ENCODE peak calls at places on chromosomes 1 and 21, in eight cellular contexts. U is SK-N-SH, C is Karpas-422, T is endodermal cell, I is fibroblast of lung, W is H9, K is colonic mucosa, X is GM23248. G is an unnamed sample. For H3K4me1, the result is how much of the 10 kb centered on the place peaks cover.

GRCh38 chr1:153790282-153790995 is 15.2 kb downstream of the SLC27A3 start:
- DNase-seq in U (no peak), C (no peak), T (no peak), I (peak), W (no peak), K (peak), X (peak), G (peak)

GRCh38 chr21:35265170-35265877 is 216.2 kb upstream of the RUNX1 start:
- DNase-seq in U (no peak), C (no peak), T (no peak), I (peak), W (no peak), K (no peak), X (peak), G (no peak)

GRCh38 chr21:17391811-17392340 is 121.0 kb upstream of the CXADR start:
- DNase-seq in U (no peak), C (no peak), T (no peak), I (no peak), W (no peak), K (no peak), X (no peak), G (no peak)

GRCh38 chr1:151837841-151838490 is 1.7 kb downstream of the C2CD4D start:
- DNase-seq in U (no peak), C (no peak), T (no peak), I (no peak), W (no peak), K (no peak), X (peak), G (peak)

GRCh38 chr1:2496746-2497145 is 20.7 kb downstream of the PLCH2 start:
- DNase-seq in U (no peak), C (no peak), T (no peak), I (no peak), W (no peak), K (no peak), X (no peak), G (no peak)

GRCh38 chr21:32520885-32521735 is 64.2 kb downstream of the TCP10L start:
- DNase-seq in U (peak), C (no peak), T (no peak), I (peak), W (no peak), K (peak), X (peak), G (peak)

GRCh38 chr1:162988869-162989268 is 80.3 kb upstream of the RGS4 start:
- DNase-seq in U (no peak), C (no peak), T (peak), I (no peak), W (peak), K (no peak), X (no peak), G (no peak)

GRCh38 chr21:45087022-45087823 is 12.8 kb downstream of the ADARB1 start:
- DNase-seq in U (no peak), C (no peak), T (no peak), I (no peak), W (no peak), K (no peak), X (no peak), G (no peak)

GRCh38 chr1:53944469-53945182 is 873 bp downstream of the IFT25 start:
- DNase-seq in U (peak), C (no peak), T (peak), I (no peak), W (peak), K (peak), X (peak), G (no peak)

GRCh38 chr1:24692351-24692980 is 49.4 kb downstream of the SRRM1 start:
- DNase-seq in U (no peak), C (no peak), T (no peak), I (peak), W (no peak), K (no peak), X (peak), G (no peak)

GRCh38 chr1:110750446-110751029 is 75.8 kb upstream of the KCNA3 start:
- DNase-seq in U (no peak), C (no peak), T (peak), I (no peak), W (no peak), K (no peak), X (no peak), G (no peak)

GRCh38 chr1:90721210-90722194 is 4.4 kb upstream of the BARHL2 start:
- DNase-seq in U (peak), C (peak), T (peak), I (peak), W (peak), K (peak), X (peak), G (no peak)

GRCh38 chr1:228294717-228295116 is 86.9 kb downstream of the OBSCN start:
- DNase-seq in U (no peak), C (no peak), T (no peak), I (no peak), W (no peak), K (no peak), X (no peak), G (no peak)

GRCh38 chr1:10530756-10531155 is 56.0 kb downstream of the PEX14 start:
- DNase-seq in U (no peak), C (no peak), T (no peak), I (peak), W (no peak), K (no peak), X (no peak), G (no peak)

GRCh38 chr1:226603976-226604845 is 55.6 kb downstream of the STUM start:
- DNase-seq in U (no peak), C (no peak), T (peak), I (no peak), W (peak), K (no peak), X (no peak), G (peak)

GRCh38 chr1:89622895-89623294 is 10.0 kb upstream of the LRRC8C start:
- DNase-seq in U (peak), C (no peak), T (no peak), I (peak), W (no peak), K (no peak), X (no peak), G (no peak)

GRCh38 chr1:58783993-58784757 is at the start of gene JUN:
- DNase-seq in U (peak), C (peak), T (peak), I (peak), W (peak), K (peak), X (peak), G (peak)

GRCh38 chr1:24424207-24424606 is 8.6 kb downstream of the NIPAL3 start:
- DNase-seq in U (no peak), C (no peak), T (no peak), I (no peak), W (no peak), K (no peak), X (no peak), G (no peak)

GRCh38 chr1:213423041-213423440 is 372.0 kb downstream of the RPS6KC1 start:
- DNase-seq in U (no peak), C (no peak), T (no peak), I (no peak), W (no peak), K (no peak), X (no peak), G (no peak)

GRCh38 chr1:156657161-156657970 is 15.4 kb downstream of the BCAN start:
- DNase-seq in U (peak), C (peak), T (peak), I (peak), W (peak), K (peak), X (peak), G (peak)

GRCh38 chr1:186740324-186740723 is 60.1 kb upstream of the PTGS2 start:
- DNase-seq in U (no peak), C (no peak), T (no peak), I (no peak), W (no peak), K (no peak), X (no peak), G (no peak)

GRCh38 chr1:228999776-229000175 is 264.5 kb downstream of the RHOU start:
- DNase-seq in U (no peak), C (no peak), T (no peak), I (no peak), W (no peak), K (no peak), X (no peak), G (no peak)

GRCh38 chr1:195664628-195665027 is 943.6 kb downstream of the KCNT2 start:
- DNase-seq in U (no peak), C (no peak), T (no peak), I (peak), W (no peak), K (no peak), X (peak), G (no peak)

GRCh38 chr1:93579891-93580290 is 101.7 kb downstream of the BCAR3 start:
- DNase-seq in U (no peak), C (no peak), T (peak), I (peak), W (no peak), K (peak), X (peak), G (peak)

GRCh38 chr1:92831368-92831761 is 475 bp upstream of the RPL5 start:
- DNase-seq in U (peak), C (no peak), T (peak), I (no peak), W (peak), K (no peak), X (peak), G (no peak)

DNA sequence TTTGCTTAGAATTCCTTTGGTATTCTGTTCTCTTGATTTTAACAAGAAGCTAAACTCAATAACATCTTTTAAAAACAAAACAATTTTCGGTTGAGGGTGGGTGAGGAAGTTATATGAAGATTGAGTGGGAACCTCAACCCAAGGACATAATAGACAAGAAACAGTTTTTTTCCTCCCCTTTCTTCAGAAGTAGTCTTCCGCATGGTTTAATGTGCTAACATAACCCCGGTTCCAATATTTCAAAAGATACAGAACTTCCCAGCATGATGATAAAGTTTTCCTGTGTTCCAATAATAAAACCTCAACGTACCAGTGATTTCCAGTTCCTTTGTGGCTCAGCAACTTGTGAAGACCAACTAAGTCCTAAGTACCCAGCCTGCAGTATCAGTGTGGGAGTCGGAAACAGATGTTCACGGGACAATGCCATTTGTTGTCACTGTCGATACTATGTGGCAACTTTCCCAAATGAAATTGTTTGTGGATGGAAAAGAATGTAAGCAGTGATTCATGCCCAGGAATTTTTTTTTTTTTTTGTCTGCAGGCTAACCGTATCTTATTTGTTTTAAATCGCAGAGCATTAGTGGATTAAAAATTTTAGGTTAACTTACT is 48.5 kb downstream of the NR5A2 start:
- DNase-seq in U (no peak), C (no peak), T (no peak), I (peak), W (no peak), K (peak), X (peak), G (no peak)
- H3K4me1 ChIP-seq in U (under half), C (under half), T (under half), I (under half), W (under half), K (under half), X (under half), G (under half)

DNA sequence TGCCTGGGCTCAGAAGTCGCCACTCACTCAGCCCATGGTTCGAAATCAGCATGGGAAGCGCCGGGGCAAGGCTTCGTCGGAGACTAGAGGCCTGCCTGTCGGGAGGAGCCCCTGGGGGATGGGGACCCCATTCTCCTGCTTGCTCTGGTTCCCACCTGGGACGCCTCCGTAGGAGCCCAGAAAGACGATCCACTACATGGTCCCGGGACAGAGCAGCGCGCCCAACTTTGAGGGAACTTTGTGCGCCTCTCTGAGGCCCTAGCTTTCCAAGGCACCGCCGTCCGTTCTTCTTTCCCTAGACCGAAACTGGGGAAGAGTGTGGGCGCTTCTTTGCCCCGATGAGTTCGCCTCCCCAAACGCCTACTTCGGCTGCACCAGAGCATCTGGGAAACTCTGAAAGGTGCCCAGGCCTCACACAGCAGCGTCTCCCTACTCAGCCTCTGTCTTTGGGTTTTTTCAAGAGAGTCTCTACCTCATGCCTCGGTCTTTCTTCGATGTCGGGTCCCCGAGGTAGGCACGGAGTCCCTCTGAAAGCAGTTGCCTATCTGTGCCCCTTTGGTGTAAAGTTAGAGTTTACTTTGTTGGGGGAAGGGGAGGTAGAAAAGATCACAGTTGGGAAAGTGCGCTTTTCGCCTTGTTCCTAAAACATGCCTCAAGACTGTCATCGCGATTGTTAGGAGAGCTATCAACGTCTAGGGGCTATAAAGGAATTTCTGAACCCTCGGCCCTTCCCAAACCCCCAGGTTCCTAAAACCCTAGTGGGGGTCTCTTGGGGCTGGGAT is 14.0 kb downstream of the NR5A2 start:
- DNase-seq in U (no peak), C (no peak), T (peak), I (no peak), W (peak), K (peak), X (no peak), G (no peak)
- H3K27ac ChIP-seq in U (no peak), C (no peak), T (no peak), I (no peak), W (no peak), K (peak), X (no peak), G (no peak)

GRCh38 chr1:210540288-210540687 is 211.6 kb downstream of the HHAT start:
- DNase-seq in U (no peak), C (no peak), T (no peak), I (no peak), W (no peak), K (no peak), X (no peak), G (no peak)
- H3K9ac ChIP-seq in U (no peak), C (no peak), T (no peak), I (no peak), W (no peak), K (no peak), X (no peak), G (no peak)

GRCh38 chr1:67735806-67736627 is 51.0 kb downstream of the GADD45A start:
- DNase-seq in U (peak), C (peak), T (no peak), I (peak), W (no peak), K (peak), X (peak), G (peak)
- H3K4me1 ChIP-seq in U (under half), C (under half), T (under half), I (under half), W (under half), K (under half), X (under half), G (under half)

GRCh38 chr1:202280595-202280994 is 61.1 kb downstream of the UBE2T start:
- DNase-seq in U (no peak), C (no peak), T (peak), I (no peak), W (peak), K (no peak), X (no peak), G (no peak)

GRCh38 chr1:202283379-202283844 is 58.3 kb downstream of the UBE2T start:
- DNase-seq in U (peak), C (peak), T (no peak), I (peak), W (no peak), K (no peak), X (peak), G (no peak)

GRCh38 chr1:202282596-202283283 is 59.0 kb downstream of the UBE2T start:
- DNase-seq in U (no peak), C (no peak), T (no peak), I (peak), W (no peak), K (no peak), X (no peak), G (no peak)

GRCh38 chr1:202281316-202282016 is 60.3 kb downstream of the UBE2T start:
- DNase-seq in U (no peak), C (no peak), T (no peak), I (peak), W (no peak), K (no peak), X (peak), G (no peak)

DNA sequence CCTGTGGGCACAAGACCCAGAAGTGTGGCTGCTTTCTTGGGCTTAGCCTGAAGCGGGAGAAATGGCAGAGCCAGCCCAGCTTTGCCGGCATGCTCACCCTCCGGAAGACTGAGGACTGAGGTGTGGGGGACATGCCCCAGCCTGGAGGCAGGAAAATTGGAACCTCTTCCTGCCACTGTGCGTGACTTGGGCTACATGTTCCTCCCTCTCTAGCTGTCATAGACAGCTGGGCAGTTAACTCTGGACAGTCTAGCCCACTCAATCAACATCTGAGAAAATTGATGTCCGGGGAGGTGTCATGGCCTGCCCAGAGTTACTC is 59.8 kb downstream of the UBE2T start:
- DNase-seq in U (no peak), C (no peak), T (no peak), I (no peak), W (no peak), K (no peak), X (no peak), G (no peak)
- H3K27ac ChIP-seq in U (no peak), C (no peak), T (no peak), I (no peak), W (no peak), K (no peak), X (no peak), G (no peak)

GRCh38 chr1:109388884-109389637 is 8.7 kb downstream of the SORT1 start:
- DNase-seq in U (no peak), C (no peak), T (no peak), I (no peak), W (no peak), K (no peak), X (no peak), G (no peak)

GRCh38 chr1:109386054-109386717 is 11.5 kb downstream of the SORT1 start:
- DNase-seq in U (no peak), C (no peak), T (no peak), I (no peak), W (no peak), K (no peak), X (no peak), G (no peak)

GRCh38 chr1:109389638-109390341 is 7.9 kb downstream of the SORT1 start:
- DNase-seq in U (no peak), C (no peak), T (no peak), I (no peak), W (no peak), K (no peak), X (no peak), G (no peak)

GRCh38 chr1:109385417-109385816 is 12.3 kb downstream of the SORT1 start:
- DNase-seq in U (no peak), C (no peak), T (no peak), I (no peak), W (no peak), K (no peak), X (no peak), G (no peak)

DNA sequence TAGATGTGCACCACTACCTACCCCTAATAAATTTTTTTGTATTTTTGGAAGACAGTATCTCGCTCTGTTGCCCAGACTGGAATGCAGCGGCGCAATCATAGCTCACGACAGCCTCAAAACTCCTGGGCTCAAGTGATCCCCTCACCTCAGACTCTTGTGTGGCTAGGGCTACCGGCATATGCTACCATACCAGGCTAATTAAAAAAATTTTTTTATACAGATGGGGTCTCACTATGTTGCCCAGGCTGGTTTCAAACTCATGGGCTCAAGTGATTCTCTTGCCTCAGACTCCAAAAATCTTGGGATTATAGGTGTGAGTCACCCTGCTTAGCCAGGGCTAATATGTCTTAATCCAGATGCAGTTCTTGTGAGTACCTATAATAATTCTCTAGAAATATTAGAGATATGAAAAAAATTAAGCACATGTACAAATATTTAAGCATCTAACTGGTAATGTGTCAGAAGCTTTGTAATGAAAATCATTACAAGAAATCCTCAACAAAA is 9.5 kb downstream of the SORT1 start:
- DNase-seq in U (no peak), C (no peak), T (no peak), I (no peak), W (no peak), K (no peak), X (peak), G (no peak)
- H3K9ac ChIP-seq in U (no peak), C (no peak), T (no peak), I (no peak), W (no peak), K (no peak), X (no peak), G (no peak)

GRCh38 chr1:86447198-86447790 is 21.4 kb upstream of the CLCA1 start:
- DNase-seq in U (no peak), C (no peak), T (no peak), I (no peak), W (no peak), K (no peak), X (no peak), G (no peak)
- H3K4me1 ChIP-seq in U (under half), C (under half), T (under half), I (under half), W (under half), K (under half), X (under half), G (under half)

DNA sequence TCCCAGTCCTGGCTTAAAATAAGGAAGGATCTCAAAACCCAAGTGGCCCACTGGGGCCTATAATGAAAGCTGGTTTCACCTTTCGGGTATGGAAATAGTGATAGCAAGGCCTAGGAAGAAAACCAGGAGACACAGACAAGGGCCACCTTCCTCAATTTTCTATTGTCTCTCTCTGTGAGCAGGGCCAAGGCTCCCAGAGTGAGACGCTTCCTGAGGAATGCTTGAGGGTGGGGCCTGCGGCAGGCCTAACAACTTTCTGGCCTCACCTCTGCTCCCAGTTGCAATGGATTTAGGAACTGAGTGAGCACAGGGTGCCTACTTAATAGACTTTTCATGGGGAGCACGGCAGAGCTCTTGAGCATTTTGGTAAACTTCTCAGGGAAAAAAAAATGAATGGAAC is 300.9 kb downstream of the ASTN1 start:
- DNase-seq in U (no peak), C (no peak), T (peak), I (no peak), W (no peak), K (no peak), X (no peak), G (no peak)
- H3K27ac ChIP-seq in U (no peak), C (no peak), T (no peak), I (no peak), W (no peak), K (no peak), X (no peak), G (no peak)

G was measured in kidney.